ENCODE peak calls at places on chromosomes 11 and 22, in five cellular contexts. J, N, R, U and H are unnamed samples.

GRCh38 chr11:10909141-10909883 is 51.5 kb upstream of the ZBED5 start:
- DNase-seq in J (no peak), N (no peak), R (no peak), U (no peak), H (no peak)

GRCh38 chr22:36249160-36249559 is 3.8 kb upstream of the APOL1 start:
- DNase-seq in J (no peak), N (no peak), R (no peak), U (no peak), H (no peak)

GRCh38 chr11:19962795-19963163 is 197.5 kb downstream of the DBX1 start:
- DNase-seq in J (no peak), N (no peak), R (no peak), U (no peak), H (no peak)

GRCh38 chr11:44600739-44601416 is 35.4 kb downstream of the CD82 start:
- DNase-seq in J (no peak), N (no peak), R (no peak), U (no peak), H (no peak)

GRCh38 chr11:12518606-12519385 is 141.4 kb downstream of the PARVA start:
- DNase-seq in J (no peak), N (no peak), R (no peak), U (no peak), H (no peak)

GRCh38 chr11:66717925-66718319 is 11.1 kb downstream of the SPTBN2 start:
- DNase-seq in J (no peak), N (no peak), R (no peak), U (no peak), H (no peak)

GRCh38 chr22:29219881-29220670 is 14.4 kb downstream of the EMID1 start:
- DNase-seq in J (no peak), N (no peak), R (peak), U (no peak), H (no peak)

GRCh38 chr11:67117667-67118058 is 1.4 kb upstream of the KDM2A start:
- DNase-seq in J (no peak), N (no peak), R (no peak), U (no peak), H (no peak)

GRCh38 chr22:48940988-48941902 is 886.4 kb downstream of the BRD1 start:
- DNase-seq in J (no peak), N (no peak), R (no peak), U (no peak), H (no peak)

GRCh38 chr22:41028841-41029240 is 63.6 kb upstream of the EP300 start:
- DNase-seq in J (no peak), N (no peak), R (peak), U (no peak), H (no peak)

GRCh38 chr11:70478194-70478890 is 80.0 kb downstream of the CTTN start:
- DNase-seq in J (no peak), N (no peak), R (no peak), U (no peak), H (no peak)

GRCh38 chr22:23591203-23591791 is 11.2 kb upstream of the IGLL1 start:
- DNase-seq in J (peak), N (peak), R (peak), U (no peak), H (peak)

GRCh38 chr22:42172385-42173172 is 42.0 kb upstream of the CYP2D6 start:
- DNase-seq in J (no peak), N (no peak), R (peak), U (no peak), H (no peak)

GRCh38 chr11:113683481-113684046 is 22.5 kb downstream of the TMPRSS5 start:
- DNase-seq in J (no peak), N (no peak), R (no peak), U (no peak), H (peak)

GRCh38 chr11:134486704-134487103 is 74.7 kb upstream of the B3GAT1 start:
- DNase-seq in J (no peak), N (no peak), R (no peak), U (no peak), H (no peak)

GRCh38 chr11:34198523-34198922 is 93.1 kb downstream of the NAT10 start:
- DNase-seq in J (no peak), N (no peak), R (no peak), U (no peak), H (no peak)

GRCh38 chr11:68213135-68213515 is at the start of gene KMT5B:
- DNase-seq in J (peak), N (no peak), R (no peak), U (no peak), H (peak)

GRCh38 chr11:36034572-36035331 is 90.9 kb downstream of the LDLRAD3 start:
- DNase-seq in J (no peak), N (no peak), R (no peak), U (no peak), H (no peak)

GRCh38 chr11:36033936-36034335 is 90.1 kb downstream of the LDLRAD3 start:
- DNase-seq in J (no peak), N (no peak), R (no peak), U (no peak), H (no peak)

GRCh38 chr11:36030707-36031365 is 87.0 kb downstream of the LDLRAD3 start:
- DNase-seq in J (no peak), N (no peak), R (no peak), U (no peak), H (no peak)

GRCh38 chr11:36035454-36035853 is 91.6 kb downstream of the LDLRAD3 start:
- DNase-seq in J (no peak), N (no peak), R (no peak), U (no peak), H (no peak)

GRCh38 chr11:36033082-36033751 is 89.4 kb downstream of the LDLRAD3 start:
- DNase-seq in J (no peak), N (no peak), R (no peak), U (no peak), H (peak)
- TF ChIP-seq SP1 in J (no peak), N (no peak), R (no peak), U (no peak), H (peak)

GRCh38 chr22:46425011-46425410 is 89.5 kb downstream of the TRMU start:
- DNase-seq in J (no peak), N (no peak), R (no peak), U (no peak), H (no peak)

GRCh38 chr22:46428602-46429326 is 93.2 kb downstream of the TRMU start:
- DNase-seq in J (no peak), N (no peak), R (no peak), U (no peak), H (no peak)

GRCh38 chr22:46430961-46431838 is 95.7 kb downstream of the TRMU start:
- DNase-seq in J (no peak), N (no peak), R (peak), U (no peak), H (no peak)

GRCh38 chr22:46429327-46429853 is 93.9 kb downstream of the TRMU start:
- DNase-seq in J (no peak), N (no peak), R (no peak), U (no peak), H (no peak)

GRCh38 chr22:46428171-46428570 is 92.7 kb downstream of the TRMU start:
- DNase-seq in J (no peak), N (no peak), R (no peak), U (no peak), H (no peak)
- H3K4me2 ChIP-seq in J (no peak), N (no peak), R (no peak), U (no peak), H (no peak)

GRCh38 chr22:19875531-19876313 is 21.0 kb upstream of the GNB1L start:
- DNase-seq in J (no peak), N (no peak), R (no peak), U (no peak), H (peak)
- TF ChIP-seq SP1 in J (no peak), N (no peak), R (no peak), U (no peak), H (no peak)

GRCh38 chr11:18720086-18720810 is 5.7 kb downstream of the IGSF22 start:
- DNase-seq in J (no peak), N (no peak), R (no peak), U (no peak), H (no peak)
- H3K4me2 ChIP-seq in J (peak), N (no peak), R (no peak), U (no peak), H (peak)

DNA sequence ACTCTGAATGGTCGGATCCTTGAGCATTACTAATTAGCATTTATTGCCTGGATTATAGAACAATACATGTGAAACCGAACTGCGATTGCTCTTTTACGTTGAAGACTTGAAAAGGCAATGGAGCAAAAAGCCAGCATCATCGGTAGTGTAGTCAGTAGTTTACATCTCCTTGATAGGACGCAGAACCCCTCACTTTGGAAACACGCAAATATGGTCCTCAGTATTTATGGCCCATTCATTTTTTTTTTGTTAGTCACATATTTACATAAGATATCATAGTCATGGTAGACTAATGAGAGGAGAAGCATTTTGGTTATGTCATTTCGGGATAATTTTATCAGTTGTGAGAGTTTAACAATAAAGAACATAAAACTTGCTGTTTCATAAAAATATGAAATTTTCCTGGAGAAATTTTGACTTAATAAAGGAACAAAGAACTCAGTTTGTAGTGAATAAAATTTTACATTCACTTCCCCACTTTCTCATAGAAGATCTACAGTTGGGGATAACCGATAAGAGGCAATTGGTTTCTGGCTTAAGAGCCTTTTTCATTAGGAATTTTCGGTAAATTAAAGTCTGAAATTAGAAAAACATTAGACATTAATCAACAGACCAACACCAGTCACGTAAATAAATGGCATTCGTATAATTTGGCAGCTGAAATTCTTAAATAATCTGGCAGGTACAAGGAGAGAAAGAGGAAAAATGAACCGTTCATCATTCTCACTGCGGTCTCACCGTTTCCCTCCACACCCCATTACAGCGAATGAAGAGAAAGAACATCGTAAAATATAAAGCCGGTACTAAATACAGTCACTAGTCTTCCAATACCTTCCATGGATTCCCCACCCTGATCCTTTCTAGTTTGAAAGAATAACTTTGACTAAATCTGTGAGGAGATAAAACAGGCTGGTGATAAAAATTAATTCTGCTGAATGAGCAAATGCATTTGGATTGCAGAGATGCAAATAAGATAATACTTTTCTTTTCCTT is 19.8 kb downstream of the BLID start:
- DNase-seq in J (no peak), N (no peak), R (no peak), U (no peak), H (no peak)
- TF ChIP-seq SP1 in J (no peak), N (no peak), R (no peak), U (no peak), H (no peak)

GRCh38 chr22:45830531-45831245 is 146.3 kb downstream of the WNT7B start:
- DNase-seq in J (no peak), N (no peak), R (no peak), U (no peak), H (no peak)
- H3K4me2 ChIP-seq in J (no peak), N (no peak), R (no peak), U (no peak), H (no peak)

GRCh38 chr11:1759851-1760220 is 3.9 kb downstream of the CTSD start:
- DNase-seq in J (no peak), N (no peak), R (no peak), U (no peak), H (no peak)

GRCh38 chr11:1756791-1757771 is 6.6 kb downstream of the CTSD start:
- DNase-seq in J (no peak), N (peak), R (no peak), U (no peak), H (no peak)

GRCh38 chr11:1758611-1759150 is 5.0 kb downstream of the CTSD start:
- DNase-seq in J (no peak), N (no peak), R (no peak), U (no peak), H (no peak)

GRCh38 chr11:1759151-1759850 is 4.4 kb downstream of the CTSD start:
- DNase-seq in J (no peak), N (no peak), R (no peak), U (no peak), H (no peak)

DNA sequence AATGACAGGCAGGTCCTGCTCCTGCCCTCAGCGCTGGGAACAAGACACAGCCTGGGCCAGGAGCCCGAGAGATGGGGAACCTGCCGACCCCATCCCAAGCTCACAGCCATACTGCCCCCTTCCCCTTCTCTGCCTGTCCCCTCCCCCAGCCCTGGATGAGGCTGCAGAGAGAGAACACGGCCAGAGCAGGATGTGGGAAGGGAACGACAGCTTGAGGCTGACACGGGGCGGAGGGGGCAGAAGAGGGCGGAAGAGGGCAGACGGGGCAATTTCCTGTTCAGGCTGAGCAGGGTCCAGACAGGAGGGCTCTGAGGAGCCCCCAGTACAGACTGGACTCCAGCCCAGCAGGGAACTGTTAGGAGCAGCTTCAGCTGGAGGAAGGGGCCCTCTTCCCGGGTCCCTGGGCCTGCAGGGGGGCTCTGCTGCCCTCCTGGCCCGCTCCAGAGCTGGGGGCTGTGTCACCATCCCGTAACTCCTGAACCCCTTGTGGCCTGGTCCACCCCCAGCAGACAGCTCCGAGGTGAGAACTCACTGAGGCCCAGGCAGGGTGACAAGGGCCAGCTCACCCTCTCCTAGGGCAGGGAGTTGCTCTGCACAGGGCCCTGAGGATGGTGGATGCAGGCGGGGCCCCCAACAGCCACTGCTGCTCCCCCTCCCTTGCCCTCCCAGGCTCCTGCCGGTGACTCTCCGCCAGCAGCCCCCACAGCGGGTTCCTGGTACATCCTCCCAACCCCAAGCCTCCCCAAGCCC is 5.7 kb downstream of the CTSD start:
- DNase-seq in J (no peak), N (no peak), R (no peak), U (no peak), H (no peak)
- TF ChIP-seq SP1 in J (no peak), N (no peak), R (no peak), U (no peak), H (no peak)